ENCODE peak calls at places on chromosomes 5 and 9, in nine cellular contexts. O is A549; X is tibial nerve; A is psoas muscle; T is CD8-positive, alpha-beta T cell; U is AG04450; V is PC-3; Z is sigmoid colon; H is heart right ventricle. K is an unnamed sample.

GRCh38 chr5:10069781-10070313 is 179.8 kb downstream of the ATPSCKMT start:
- DNase-seq in T (no peak), A (no peak), O (no peak), V (no peak), X (no peak), Z (no peak), U (no peak), H (no peak), K (no peak)

GRCh38 chr5:147223951-147224791 is 10.7 kb upstream of the STK32A start:
- DNase-seq in X (peak), T (no peak), A (no peak), H (peak), Z (peak), O (peak), U (no peak), V (peak), K (peak)

GRCh38 chr5:150217041-150217440 is 27.2 kb downstream of the SLC6A7 start:
- DNase-seq in A (no peak), H (no peak), X (no peak), T (no peak), V (no peak), U (no peak), O (no peak), Z (no peak), K (no peak)

GRCh38 chr5:95884021-95884333 is 61.5 kb upstream of the GLRX start:
- DNase-seq in X (no peak), Z (no peak), H (no peak), T (no peak), V (peak), U (no peak), O (no peak), A (no peak), K (peak)

GRCh38 chr9:81653240-81653639 is 36.1 kb downstream of the TLE1 start:
- DNase-seq in V (peak), T (no peak), U (no peak), O (no peak), X (no peak), A (no peak), H (no peak), Z (no peak), K (peak)

GRCh38 chr5:116733995-116734716 is 159.5 kb upstream of the SEMA6A start:
- DNase-seq in X (no peak), V (no peak), Z (no peak), O (no peak), A (no peak), H (no peak), U (no peak), T (no peak), K (no peak)

GRCh38 chr9:137198051-137198747 is 2.3 kb downstream of the TPRN start:
- DNase-seq in A (no peak), T (no peak), U (no peak), Z (no peak), X (no peak), H (no peak), O (no peak), V (peak), K (peak)

GRCh38 chr9:114271556-114272510 is 51.1 kb upstream of the ORM1 start:
- DNase-seq in O (peak), Z (peak), A (peak), U (no peak), V (peak), T (no peak), H (peak), X (peak), K (no peak)

GRCh38 chr5:140084466-140084865 is 29.4 kb upstream of the PURA start:
- DNase-seq in A (no peak), U (no peak), H (peak), T (no peak), Z (peak), O (no peak), X (no peak), V (no peak), K (no peak)

GRCh38 chr9:38687389-38687842 is 32.5 kb downstream of the FAM240B start:
- DNase-seq in T (peak), H (no peak), X (no peak), V (peak), A (peak), Z (peak), U (no peak), O (peak), K (peak)

GRCh38 chr5:110458313-110458712 is 268.2 kb downstream of the TMEM232 start:
- DNase-seq in T (no peak), X (no peak), U (no peak), V (no peak), A (no peak), H (no peak), O (no peak), Z (no peak), K (no peak)

GRCh38 chr9:91583996-91584395 is 160.4 kb upstream of the NFIL3 start:
- DNase-seq in H (no peak), X (no peak), Z (no peak), O (no peak), T (no peak), U (no peak), A (no peak), V (no peak), K (no peak)

GRCh38 chr9:98706651-98707103 is 2.1 kb downstream of the GABBR2 start:
- DNase-seq in A (no peak), U (no peak), V (peak), H (no peak), O (no peak), Z (no peak), T (no peak), X (no peak), K (no peak)

GRCh38 chr5:59337240-59337639 is 556.3 kb downstream of the PDE4D start:
- DNase-seq in H (no peak), X (no peak), Z (no peak), O (no peak), V (no peak), T (no peak), A (no peak), U (no peak), K (no peak)

GRCh38 chr5:74257645-74258328 is 382.7 kb downstream of the ENC1 start:
- DNase-seq in O (no peak), U (no peak), V (peak), Z (peak), X (peak), A (peak), T (no peak), H (peak), K (no peak)

GRCh38 chr5:35246411-35246810 is 16.1 kb upstream of the PRLR start:
- DNase-seq in X (no peak), V (peak), A (no peak), O (no peak), H (no peak), Z (no peak), U (no peak), T (no peak), K (no peak)

GRCh38 chr5:141476132-141476909 is 555 bp downstream of the PCDHGC3 start:
- DNase-seq in A (peak), X (peak), Z (peak), U (peak), V (no peak), H (peak), T (no peak), O (peak), K (peak)

GRCh38 chr9:137095664-137096517 is 9.1 kb downstream of the MAN1B1 start:
- DNase-seq in A (no peak), Z (no peak), O (no peak), U (no peak), X (no peak), H (no peak), V (no peak), T (peak), K (no peak)

GRCh38 chr5:133995341-133995740 is 9.4 kb downstream of the VDAC1 start:
- DNase-seq in U (no peak), O (no peak), A (no peak), X (no peak), T (no peak), V (no peak), H (no peak), Z (no peak), K (no peak)

GRCh38 chr9:110939053-110939452 is 99.2 kb downstream of the LPAR1 start:
- DNase-seq in Z (no peak), O (no peak), V (peak), T (no peak), H (no peak), A (no peak), U (no peak), X (no peak), K (no peak)

GRCh38 chr5:22621084-22621483 is 232.1 kb downstream of the CDH12 start:
- DNase-seq in U (no peak), A (no peak), V (no peak), T (no peak), X (no peak), H (no peak), O (no peak), Z (no peak), K (no peak)

GRCh38 chr5:151770383-151771258 is 1.1 kb upstream of the G3BP1 start:
- DNase-seq in H (peak), T (peak), O (peak), U (no peak), Z (peak), A (peak), X (peak), V (no peak), K (peak)

GRCh38 chr5:96752341-96753016 is 55.3 kb downstream of the ERAP1 start:
- DNase-seq in O (peak), A (no peak), U (peak), T (no peak), V (peak), X (peak), Z (no peak), H (peak), K (peak)

GRCh38 chr5:168916266-168916665 is 337.1 kb upstream of the PANK3 start:
- DNase-seq in O (no peak), A (peak), Z (peak), U (no peak), T (no peak), X (peak), H (no peak), V (no peak), K (no peak)

GRCh38 chr9:109314011-109314531 is 6.8 kb downstream of the EPB41L4B start:
- DNase-seq in O (no peak), A (no peak), H (no peak), Z (no peak), T (no peak), X (no peak), U (no peak), V (peak), K (no peak)

GRCh38 chr5:111345731-111346130 is 121.5 kb downstream of the CAMK4 start:
- DNase-seq in H (no peak), Z (no peak), X (no peak), A (no peak), O (no peak), U (no peak), V (no peak), T (no peak), K (no peak)

GRCh38 chr5:10591159-10591558 is 27.3 kb downstream of the ANKRD33B start:
- DNase-seq in X (no peak), T (no peak), U (no peak), H (no peak), A (no peak), V (no peak), Z (no peak), O (no peak), K (no peak)

GRCh38 chr5:77431286-77431685 is 60.8 kb downstream of the WDR41 start:
- DNase-seq in H (no peak), A (no peak), V (peak), U (peak), O (no peak), X (no peak), Z (no peak), T (no peak), K (no peak)

GRCh38 chr5:91032125-91032524 is 351.0 kb downstream of the ARRDC3 start:
- DNase-seq in H (no peak), O (no peak), A (no peak), Z (no peak), U (no peak), T (no peak), X (no peak), V (no peak), K (no peak)

GRCh38 chr9:135963938-135964337 is 2.8 kb upstream of the UBAC1 start:
- DNase-seq in T (no peak), H (no peak), V (no peak), X (no peak), A (no peak), O (no peak), Z (no peak), U (no peak), K (no peak)

GRCh38 chr9:109574061-109574882 is 76.2 kb upstream of the PTPN3 start:
- DNase-seq in T (no peak), O (peak), Z (no peak), X (peak), A (no peak), V (peak), H (peak), U (peak), K (peak)

GRCh38 chr9:135971892-135972291 is 10.7 kb upstream of the UBAC1 start:
- DNase-seq in Z (peak), O (no peak), A (no peak), X (no peak), U (no peak), H (no peak), T (no peak), V (peak), K (peak)

GRCh38 chr9:34253460-34253837 is 74.6 kb downstream of the UBAP1 start:
- DNase-seq in A (no peak), Z (peak), U (no peak), O (peak), H (peak), X (no peak), T (no peak), V (peak), K (no peak)

DNA sequence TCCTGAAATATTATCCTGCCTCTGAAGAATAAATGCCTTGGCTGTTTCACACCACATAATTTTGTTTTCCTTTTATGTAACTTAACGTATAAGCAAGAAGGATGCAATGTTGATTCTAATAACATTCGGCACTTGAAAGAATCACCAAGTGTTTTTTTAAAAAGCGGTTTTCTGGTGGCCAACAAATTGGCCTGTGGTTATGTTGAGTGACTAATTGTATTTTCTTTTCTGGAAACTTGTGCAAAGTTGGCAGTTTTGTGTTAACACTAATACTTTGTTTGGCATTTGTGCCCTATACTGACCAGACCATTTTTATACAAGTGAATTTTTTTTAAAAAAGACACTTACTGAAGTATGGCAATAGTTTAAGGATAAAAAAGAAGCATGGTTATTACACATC is 452.7 kb downstream of the BNC2 start:
- DNase-seq in T (no peak), X (no peak), U (no peak), Z (no peak), O (no peak), A (no peak), H (no peak), V (no peak), K (no peak)
- H3K27ac ChIP-seq in T (no peak), X (no peak), U (peak), Z (peak), O (peak), A (no peak), H (peak), V (peak), K (no peak)

GRCh38 chr5:39541920-39542319 is 117.1 kb upstream of the DAB2 start:
- DNase-seq in Z (no peak), H (no peak), O (no peak), A (no peak), V (peak), X (no peak), T (no peak), U (no peak), K (no peak)

GRCh38 chr5:39534701-39535100 is 109.9 kb upstream of the DAB2 start:
- DNase-seq in V (no peak), O (no peak), A (no peak), U (no peak), Z (no peak), T (no peak), H (no peak), X (no peak), K (no peak)

GRCh38 chr5:39543335-39543734 is 118.6 kb upstream of the DAB2 start:
- DNase-seq in X (no peak), O (peak), H (no peak), T (no peak), Z (no peak), V (no peak), A (no peak), U (no peak), K (no peak)

GRCh38 chr5:39542511-39542910 is 117.7 kb upstream of the DAB2 start:
- DNase-seq in T (no peak), V (no peak), O (no peak), A (no peak), U (no peak), H (no peak), X (no peak), Z (no peak), K (no peak)

GRCh38 chr5:39539470-39539869 is 114.7 kb upstream of the DAB2 start:
- DNase-seq in A (no peak), O (no peak), Z (no peak), U (no peak), V (no peak), H (no peak), X (no peak), T (no peak), K (no peak)
- TF ChIP-seq CTCF in A (no peak), O (no peak), Z (no peak), U (no peak), V (no peak), H (no peak), X (no peak), T (no peak), K (no peak)

GRCh38 chr9:121194730-121195129 is 6.9 kb downstream of the RAB14 start:
- DNase-seq in U (no peak), Z (no peak), H (no peak), V (no peak), X (no peak), T (no peak), A (no peak), O (no peak), K (peak)

GRCh38 chr9:121196389-121196788 is 5.3 kb downstream of the RAB14 start:
- DNase-seq in V (no peak), X (no peak), H (no peak), Z (no peak), O (no peak), U (no peak), A (no peak), T (no peak), K (no peak)

GRCh38 chr9:121191235-121191634 is 10.4 kb downstream of the RAB14 start:
- DNase-seq in V (no peak), O (no peak), Z (no peak), X (no peak), T (no peak), H (no peak), U (no peak), A (no peak), K (no peak)

GRCh38 chr9:121192518-121192917 is 9.2 kb downstream of the RAB14 start:
- DNase-seq in A (no peak), T (no peak), Z (no peak), U (no peak), H (no peak), V (no peak), X (no peak), O (no peak), K (no peak)

DNA sequence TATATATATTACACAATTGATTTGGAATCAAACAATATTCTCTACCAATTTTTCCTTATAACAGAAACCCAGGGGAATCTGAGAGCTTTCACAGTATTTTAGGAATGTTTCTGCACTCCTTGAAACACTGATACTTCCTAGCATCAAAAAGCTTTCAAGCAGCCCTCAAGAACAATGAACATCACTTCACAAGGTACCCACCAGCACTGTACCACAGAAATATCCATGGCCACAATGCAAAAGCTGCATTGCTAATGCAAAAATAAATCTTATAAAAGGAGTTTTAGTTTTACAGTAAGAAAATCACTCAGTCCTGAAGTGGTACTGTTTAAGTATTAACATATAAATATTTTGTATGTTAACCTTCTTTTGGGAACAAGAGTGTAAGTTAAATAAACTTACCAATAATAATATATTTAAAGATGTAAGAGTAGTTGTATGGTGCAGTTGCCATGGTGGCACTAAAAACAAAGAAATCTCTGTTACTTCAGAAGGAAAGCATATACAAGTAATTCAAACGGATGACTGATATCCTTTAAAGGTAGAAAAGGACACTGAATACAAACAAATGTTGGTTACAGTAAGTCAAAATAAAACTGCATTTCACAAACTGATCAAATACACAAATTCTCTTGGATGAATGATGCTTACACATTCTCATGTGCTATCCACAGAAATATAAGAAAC is 8.6 kb downstream of the RAB14 start:
- DNase-seq in T (no peak), X (no peak), A (no peak), H (no peak), O (no peak), V (no peak), Z (no peak), U (no peak), K (no peak)
- H3K27ac ChIP-seq in T (no peak), X (no peak), A (no peak), H (no peak), O (no peak), V (no peak), Z (no peak), U (no peak), K (no peak)

DNA sequence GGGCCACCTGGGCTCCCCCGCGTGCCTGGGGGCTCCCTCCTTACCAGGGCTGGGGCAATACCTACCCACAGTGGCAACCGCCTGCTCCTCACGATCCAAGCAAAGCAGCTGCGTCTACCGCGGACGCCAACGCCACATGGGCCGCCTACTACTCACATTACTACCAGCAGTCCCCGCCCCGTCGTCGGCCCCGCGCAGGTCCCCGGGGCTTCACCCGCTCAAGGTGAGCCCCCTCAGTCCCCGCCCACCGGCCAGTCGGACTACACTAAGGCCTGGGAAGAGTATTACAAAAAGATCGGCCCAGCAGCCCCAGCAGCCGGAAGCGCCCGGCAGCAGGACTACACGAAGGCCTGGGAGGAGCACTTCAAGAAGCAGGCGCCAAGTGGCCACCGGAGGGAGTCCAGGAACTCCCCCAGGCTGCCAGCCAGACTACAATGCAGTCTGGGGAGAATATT is 106.0 kb upstream of the MTAP start:
- DNase-seq in X (no peak), V (no peak), O (peak), U (no peak), T (no peak), Z (no peak), A (no peak), H (no peak), K (no peak)
- TF ChIP-seq CTCF in X (no peak), V (peak), O (no peak), U (peak), T (no peak), Z (no peak), A (no peak), H (no peak), K (no peak)

GRCh38 chr5:7397935-7398334 is 2.0 kb downstream of the ADCY2 start:
- DNase-seq in X (no peak), T (no peak), O (no peak), H (no peak), A (no peak), V (no peak), Z (no peak), U (no peak), K (no peak)
- H3K27ac ChIP-seq in X (no peak), T (no peak), O (no peak), H (no peak), A (peak), V (no peak), Z (no peak), U (no peak), K (no peak)

GRCh38 chr9:14322211-14323082 is 8.5 kb upstream of the NFIB start:
- DNase-seq in V (peak), X (peak), Z (peak), A (peak), O (peak), H (peak), T (peak), U (no peak), K (peak)
- TF ChIP-seq CTCF in V (no peak), X (peak), Z (peak), A (peak), O (peak), H (peak), T (no peak), U (peak), K (peak)

K was measured in RWPE1.